ENCODE peak calls at places on chromosomes 6 and 20, in five cellular contexts. O is left ventricle myocardium inferior, Q is cardiac muscle cell, L is heart left ventricle, N is NT2/D1. C is an unnamed sample.

GRCh38 chr20:47647994-47648393 is 137.3 kb downstream of the SULF2 start:
- DNase-seq in O (no peak), Q (no peak), L (no peak), N (no peak), C (no peak)

GRCh38 chr20:1345030-1345755 is 16.3 kb upstream of the SDCBP2 start:
- DNase-seq in O (no peak), Q (no peak), L (no peak), N (no peak), C (no peak)

GRCh38 chr6:684831-685636 is 7.9 kb downstream of the EXOC2 start:
- DNase-seq in O (no peak), Q (no peak), L (no peak), N (no peak), C (no peak)

GRCh38 chr6:39221115-39221514 is 8.2 kb downstream of the KCNK5 start:
- DNase-seq in O (no peak), Q (no peak), L (no peak), N (no peak), C (no peak)

GRCh38 chr6:104640761-104641160 is 219.0 kb downstream of the HACE1 start:
- DNase-seq in O (no peak), Q (no peak), L (no peak), N (no peak), C (no peak)

GRCh38 chr20:12947691-12948090 is 61.1 kb upstream of the SPTLC3 start:
- DNase-seq in O (no peak), Q (no peak), L (no peak), N (no peak), C (no peak)

GRCh38 chr6:169799474-169799926 is 48.1 kb downstream of the ERMARD start:
- DNase-seq in O (no peak), Q (no peak), L (no peak), N (no peak), C (no peak)

GRCh38 chr20:8043687-8044278 is 24.2 kb upstream of the TMX4 start:
- DNase-seq in O (no peak), Q (peak; percentile 79), L (no peak), N (peak; percentile 57), C (no peak)

GRCh38 chr6:109226353-109226752 is 131.0 kb downstream of the CEP57L1 start:
- DNase-seq in O (no peak), Q (no peak), L (no peak), N (no peak), C (no peak)

GRCh38 chr6:143556529-143556928 is 45.0 kb upstream of the FUCA2 start:
- DNase-seq in O (no peak), Q (no peak), L (no peak), N (no peak), C (peak; percentile 71)

GRCh38 chr20:56504373-56505005 is 20.1 kb upstream of the FAM209A start:
- DNase-seq in O (no peak), Q (peak; percentile 8), L (no peak), N (no peak), C (no peak)

GRCh38 chr6:150766201-150766997 is 99.1 kb upstream of the MTHFD1L start:
- DNase-seq in O (peak; percentile 31), Q (no peak), L (peak; percentile 36), N (no peak), C (no peak)

GRCh38 chr6:112037783-112038216 is 16.1 kb upstream of the CCN6 start:
- DNase-seq in O (peak; percentile 54), Q (no peak), L (peak; percentile 73), N (no peak), C (peak; percentile 90)

GRCh38 chr6:20716865-20717264 is 182.6 kb downstream of the CDKAL1 start:
- DNase-seq in O (no peak), Q (no peak), L (no peak), N (no peak), C (no peak)

GRCh38 chr6:103027532-103027931 is 1634.0 kb downstream of the GRIK2 start:
- DNase-seq in O (no peak), Q (no peak), L (no peak), N (no peak), C (no peak)

GRCh38 chr6:169956580-169956979 is 205.2 kb downstream of the ERMARD start:
- DNase-seq in O (no peak), Q (no peak), L (no peak), N (no peak), C (no peak)

GRCh38 chr6:169253341-169253740 is 305 bp downstream of the THBS2 start:
- DNase-seq in O (no peak), Q (no peak), L (peak; percentile 14), N (no peak), C (no peak)

GRCh38 chr6:73937805-73938204 is 241.8 kb downstream of the CD109 start:
- DNase-seq in O (no peak), Q (no peak), L (no peak), N (no peak), C (no peak)

GRCh38 chr20:54255157-54255556 is 47.3 kb downstream of the PFDN4 start:
- DNase-seq in O (no peak), Q (no peak), L (no peak), N (no peak), C (peak; percentile 73)

GRCh38 chr6:19988555-19988954 is 151.4 kb downstream of the ID4 start:
- DNase-seq in O (no peak), Q (peak; percentile 86), L (no peak), N (no peak), C (no peak)

GRCh38 chr6:169269180-169270076 is 15.8 kb upstream of the THBS2 start:
- DNase-seq in O (peak; percentile 62), Q (no peak), L (peak; percentile 73), N (no peak), C (no peak)

GRCh38 chr20:24970743-24971142 is 21.7 kb downstream of the CST7 start:
- DNase-seq in O (no peak), Q (no peak), L (no peak), N (no peak), C (no peak)

GRCh38 chr6:53086302-53086701 is 21.1 kb downstream of the FBXO9 start:
- DNase-seq in O (no peak), Q (no peak), L (no peak), N (no peak), C (no peak)

GRCh38 chr20:60512436-60512835 is 554.2 kb downstream of the CDH26 start:
- DNase-seq in O (no peak), Q (no peak), L (no peak), N (peak; percentile 72), C (peak; percentile 22)

GRCh38 chr20:62958388-62959100 is 6.0 kb downstream of the SLC17A9 start:
- DNase-seq in O (no peak), Q (no peak), L (no peak), N (no peak), C (no peak)
- H3K4me3 ChIP-seq in O (no peak overlapping the region), Q (no peak overlapping the region), L (no peak overlapping the region), N (no peak overlapping the region), C (no peak overlapping the region)

GRCh38 chr6:167345960-167346359 is 21.1 kb downstream of the TTLL2 start:
- DNase-seq in O (no peak), Q (no peak), L (no peak), N (no peak), C (no peak)

GRCh38 chr6:167350322-167350721 is 25.4 kb downstream of the TTLL2 start:
- DNase-seq in O (peak; percentile 19), Q (no peak), L (no peak), N (no peak), C (no peak)

GRCh38 chr6:167349816-167350215 is 24.9 kb downstream of the TTLL2 start:
- DNase-seq in O (no peak), Q (no peak), L (no peak), N (no peak), C (no peak)

GRCh38 chr6:167350731-167351655 is 26.1 kb downstream of the TTLL2 start:
- DNase-seq in O (peak; percentile 67), Q (peak; percentile 78), L (peak; percentile 56), N (peak; percentile 78), C (peak; percentile 1)

DNA sequence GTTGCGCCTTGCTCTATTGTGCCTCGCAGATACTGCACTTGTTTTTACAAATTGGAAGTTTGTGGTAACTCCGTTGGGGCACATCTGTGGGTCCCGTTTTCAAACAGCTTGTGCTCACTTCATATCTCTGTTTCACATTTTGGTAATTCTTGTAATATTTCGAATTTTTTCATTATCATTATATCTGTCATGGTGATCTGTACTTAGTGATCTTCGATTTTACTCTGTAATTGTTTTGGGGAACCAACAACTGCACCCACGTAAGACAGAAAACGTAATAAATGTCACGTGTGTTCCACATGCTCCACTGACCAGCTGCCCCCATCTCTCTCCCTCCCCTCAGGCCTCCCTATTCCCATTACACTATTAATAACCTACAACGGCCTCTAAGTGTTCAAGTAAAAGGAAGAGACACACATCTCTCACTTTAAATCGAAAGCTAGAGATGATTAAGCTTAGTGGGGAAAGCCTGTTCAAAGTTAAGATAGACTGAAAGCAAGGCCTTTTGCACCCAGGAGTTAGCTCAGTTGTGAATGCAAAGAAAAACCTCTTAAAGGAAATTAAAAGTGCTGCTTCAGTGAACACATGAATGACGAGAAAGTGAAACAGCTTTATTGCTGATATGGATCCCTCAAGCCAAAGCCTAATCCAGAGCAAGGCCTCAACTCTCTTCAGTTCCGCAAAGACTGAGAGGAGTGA is 26.9 kb downstream of the TTLL2 start:
- DNase-seq in O (no peak), Q (no peak), L (no peak), N (no peak), C (no peak)
- H3K4me3 ChIP-seq in O (peak overlapping the region; percentile 64), Q (no peak overlapping the region), L (peak overlapping the region; percentile 40), N (no peak overlapping the region), C (no peak overlapping the region)

GRCh38 chr20:49750611-49751396 is 37.1 kb upstream of the B4GALT5 start:
- DNase-seq in O (no peak), Q (no peak), L (no peak), N (no peak), C (no peak)
- H3K4me3 ChIP-seq in O (no peak overlapping the region), Q (no peak overlapping the region), L (no peak overlapping the region), N (no peak overlapping the region), C (no peak overlapping the region)

DNA sequence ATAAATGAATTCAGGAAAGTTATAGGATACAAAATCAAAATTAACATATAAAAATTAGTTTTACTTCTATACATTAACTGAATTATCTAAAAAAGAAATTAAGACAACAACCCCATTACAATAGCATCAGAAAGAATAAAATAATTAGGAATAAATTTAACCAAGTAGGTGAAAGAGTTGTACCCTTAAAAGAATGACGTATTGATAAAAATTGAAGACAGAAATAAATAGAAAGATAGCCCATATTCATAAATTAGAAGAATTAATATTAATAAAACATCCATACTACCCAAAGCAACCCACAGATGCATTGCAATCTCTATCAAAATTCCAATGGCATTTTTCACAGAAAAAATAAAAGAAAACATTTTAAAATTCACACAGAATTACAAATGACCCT is 242.8 kb downstream of the MMUT start:
- DNase-seq in O (no peak), Q (no peak), L (no peak), N (no peak), C (no peak)
- H3K4me3 ChIP-seq in O (no peak overlapping the region), Q (no peak overlapping the region), L (no peak overlapping the region), N (no peak overlapping the region), C (no peak overlapping the region)

GRCh38 chr20:20003088-20003954 is 13.8 kb upstream of the NAA20 start:
- DNase-seq in O (no peak), Q (no peak), L (peak; percentile 63), N (no peak), C (peak; percentile 48)
- H3K4me3 ChIP-seq in O (peak overlapping the region; percentile 49), Q (no peak overlapping the region), L (no peak overlapping the region), N (no peak overlapping the region), C (peak overlapping the region; percentile 1)

GRCh38 chr6:28880519-28880893 is 43.3 kb downstream of the TRIM27 start:
- DNase-seq in O (no peak), Q (no peak), L (no peak), N (no peak), C (no peak)
- H3K4me3 ChIP-seq in O (peak overlapping the region; percentile 68), Q (peak overlapping the region; percentile 45), L (peak overlapping the region; percentile 23), N (peak overlapping the region; percentile 63), C (peak overlapping the region; percentile 67)

GRCh38 chr20:4150095-4150492 is 134.7 kb upstream of the RNF24 start:
- DNase-seq in O (no peak), Q (no peak), L (no peak), N (no peak), C (no peak)
- H3K4me3 ChIP-seq in O (peak overlapping the region; percentile 81), Q (peak overlapping the region; percentile 66), L (peak overlapping the region; percentile 92), N (peak overlapping the region; percentile 69), C (peak overlapping the region; percentile 78)

C was measured in skeletal muscle cell.